ENCODE peak calls at places on chromosome 20, in seven cellular contexts. W, T, D, U, L, F and J are unnamed samples.

GRCh38 chr20:2109425-2110210 is 8.0 kb downstream of the STK35 start:
- DNase-seq in T (peak), L (no peak), D (no peak), W (peak), U (no peak), F (no peak), J (peak)

GRCh38 chr20:43187476-43188233 is 2.1 kb downstream of the PTPRT start:
- DNase-seq in D (peak), L (peak), W (peak), F (peak), U (peak), T (peak), J (peak)

GRCh38 chr20:62642666-62643520 is 590 bp downstream of the SLCO4A1 start:
- DNase-seq in W (no peak), F (no peak), T (peak), D (no peak), L (no peak), U (no peak), J (no peak)

GRCh38 chr20:24673678-24674570 is 204.5 kb downstream of the SYNDIG1 start:
- DNase-seq in U (peak), T (peak), W (no peak), D (peak), L (no peak), F (no peak), J (no peak)

GRCh38 chr20:25022680-25023079 is 30.1 kb upstream of the APMAP start:
- DNase-seq in W (peak), D (no peak), U (no peak), T (no peak), L (no peak), F (peak), J (no peak)

GRCh38 chr20:59728722-59729430 is 124.5 kb downstream of the PHACTR3 start:
- DNase-seq in W (no peak), L (no peak), T (no peak), D (no peak), U (no peak), F (no peak), J (no peak)

GRCh38 chr20:57399587-57400261 is 8.5 kb downstream of the RBM38 start:
- DNase-seq in W (no peak), F (peak), T (peak), U (no peak), D (no peak), L (no peak), J (no peak)

GRCh38 chr20:51461306-51461705 is 81.2 kb downstream of the NFATC2 start:
- DNase-seq in D (no peak), L (no peak), T (no peak), W (no peak), F (no peak), U (no peak), J (no peak)

GRCh38 chr20:35604444-35604750 is 11.2 kb upstream of the SPAG4 start:
- DNase-seq in L (no peak), D (no peak), U (no peak), F (no peak), T (no peak), W (no peak), J (no peak)

GRCh38 chr20:32970973-32971300 is 33.3 kb downstream of the SUN5 start:
- DNase-seq in U (no peak), W (no peak), T (no peak), D (no peak), L (no peak), F (no peak), J (no peak)

GRCh38 chr20:37378420-37378784 is 32.5 kb downstream of the SRC start:
- DNase-seq in F (no peak), U (no peak), L (no peak), T (no peak), W (no peak), D (no peak), J (no peak)

GRCh38 chr20:41837669-41838224 is 219.6 kb upstream of the CHD6 start:
- DNase-seq in L (no peak), D (no peak), U (no peak), T (no peak), W (no peak), F (no peak), J (no peak)

GRCh38 chr20:24697411-24697810 is 228.0 kb downstream of the SYNDIG1 start:
- DNase-seq in F (no peak), D (no peak), W (no peak), L (no peak), U (no peak), T (no peak), J (no peak)